ENCODE peak calls at places on chromosomes 6 and 20, in five cellular contexts. D is heart left ventricle, Q is neural progenitor cell, I is cardiac fibroblast, X is GM06990. G is an unnamed sample.

GRCh38 chr20:22557403-22558276 is 26.7 kb downstream of the FOXA2 start:
- DNase-seq in D (no peak), Q (no peak), I (no peak), X (no peak), G (no peak)

GRCh38 chr20:58111340-58112016 is 117.0 kb downstream of the ANKRD60 start:
- DNase-seq in D (no peak), Q (no peak), I (no peak), X (no peak), G (no peak)

GRCh38 chr6:170076466-170077165 is 214.3 kb downstream of the DLL1 start:
- DNase-seq in D (peak), Q (no peak), I (no peak), X (no peak), G (no peak)

GRCh38 chr6:128803911-128804310 is 79.0 kb upstream of the LAMA2 start:
- DNase-seq in D (no peak), Q (no peak), I (peak), X (no peak), G (no peak)

GRCh38 chr6:93420163-93420806 is 926 bp upstream of the EPHA7 start:
- DNase-seq in D (no peak), Q (peak), I (peak), X (no peak), G (no peak)

GRCh38 chr6:34200340-34200971 is 36.2 kb upstream of the HMGA1 start:
- DNase-seq in D (no peak), Q (no peak), I (peak), X (no peak), G (peak)

GRCh38 chr6:105431226-105431625 is 28.3 kb upstream of the PREP start:
- DNase-seq in D (no peak), Q (peak), I (peak), X (no peak), G (peak)

GRCh38 chr6:42781546-42781810 is 374 bp upstream of the BICRAL start:
- DNase-seq in D (no peak), Q (no peak), I (peak), X (no peak), G (peak)

GRCh38 chr6:1136856-1137255 is 175.0 kb upstream of the FOXQ1 start:
- DNase-seq in D (no peak), Q (no peak), I (no peak), X (no peak), G (no peak)

GRCh38 chr6:104253236-104253635 is 606.5 kb downstream of the HACE1 start:
- DNase-seq in D (no peak), Q (no peak), I (no peak), X (no peak), G (no peak)

GRCh38 chr6:132060591-132060990 is 109.4 kb upstream of the CCN2 start:
- DNase-seq in D (no peak), Q (no peak), I (peak), X (no peak), G (no peak)

GRCh38 chr20:20366896-20367680 is 816 bp upstream of the INSM1 start:
- DNase-seq in D (no peak), Q (peak), I (peak), X (peak), G (no peak)

GRCh38 chr20:10304474-10305046 is 85.9 kb downstream of the SNAP25 start:
- DNase-seq in D (no peak), Q (no peak), I (no peak), X (no peak), G (no peak)

GRCh38 chr6:31473244-31473643 is 24.7 kb upstream of the MICB start:
- DNase-seq in D (no peak), Q (no peak), I (no peak), X (no peak), G (no peak)

GRCh38 chr6:39925191-39925930 is 8.9 kb downstream of the MOCS1 start:
- DNase-seq in D (no peak), Q (no peak), I (no peak), X (no peak), G (no peak)

GRCh38 chr6:137216875-137217553 is 2.2 kb downstream of the IFNGR1 start:
- DNase-seq in D (no peak), Q (no peak), I (peak), X (no peak), G (no peak)

GRCh38 chr20:5065489-5066383 is 54.0 kb downstream of the PCNA start:
- DNase-seq in D (peak), Q (no peak), I (peak), X (no peak), G (no peak)

GRCh38 chr6:7727150-7727950 is 1.5 kb downstream of the BMP6 start:
- DNase-seq in D (no peak), Q (peak), I (peak), X (peak), G (peak)

GRCh38 chr6:87757792-87758191 is 55.8 kb upstream of the AKIRIN2 start:
- DNase-seq in D (no peak), Q (no peak), I (no peak), X (no peak), G (no peak)

GRCh38 chr6:32669240-32669639 is 2.8 kb upstream of the HLA-DQB1 start:
- DNase-seq in D (no peak), Q (no peak), I (no peak), X (no peak), G (no peak)

GRCh38 chr6:3442444-3443220 is 14.2 kb downstream of the SLC22A23 start:
- DNase-seq in D (no peak), Q (no peak), I (peak), X (no peak), G (no peak)

DNA sequence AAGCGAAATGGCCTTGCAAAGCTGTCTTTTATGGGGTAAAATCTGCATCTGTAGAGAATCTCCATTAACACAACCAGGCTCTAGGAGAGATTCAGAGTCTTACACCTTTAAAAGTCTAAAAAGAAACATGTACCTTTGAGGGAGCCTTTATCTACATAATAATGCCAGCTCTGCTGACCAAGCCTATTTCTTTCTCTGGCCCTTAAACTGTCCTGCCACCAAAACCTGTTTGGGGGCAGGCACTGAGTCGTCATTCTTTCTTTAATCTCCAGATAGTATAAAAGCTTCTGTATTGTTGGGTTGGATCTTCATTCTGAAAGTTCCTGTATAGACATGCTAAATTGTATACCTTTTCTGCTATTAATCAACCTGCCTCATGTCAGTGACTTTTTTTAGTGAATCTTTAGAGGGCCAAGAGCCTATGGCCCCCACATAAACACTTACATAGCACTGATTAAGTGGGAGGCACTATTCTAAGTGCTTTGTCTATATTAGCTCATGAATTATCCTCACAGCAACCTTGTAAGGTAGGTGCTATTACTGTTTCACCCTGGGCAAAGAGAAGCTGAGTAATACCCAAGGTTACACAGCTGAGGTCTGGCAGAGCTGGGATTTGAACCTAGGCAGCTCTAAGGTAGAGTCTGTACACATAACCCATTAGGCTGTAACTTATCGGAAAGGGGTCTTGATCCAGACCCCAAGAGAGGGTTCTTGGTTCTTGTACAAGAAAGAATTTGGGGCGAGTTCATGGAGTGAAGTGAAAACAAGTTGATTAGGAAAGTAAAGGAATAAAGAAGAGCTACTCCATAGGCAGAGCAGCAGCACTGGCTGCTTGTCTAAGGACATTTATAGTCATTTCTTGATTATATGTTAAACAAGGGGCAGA is 232.4 kb upstream of the DTNBP1 start:
- DNase-seq in D (no peak), Q (no peak), I (no peak), X (no peak), G (no peak)
- H3K4me3 ChIP-seq in D (no peak), Q (no peak), I (no peak), X (no peak), G (no peak)

GRCh38 chr20:871948-872347 is 38.4 kb downstream of the FAM110A start:
- DNase-seq in D (no peak), Q (no peak), I (no peak), X (no peak), G (no peak)
- TF ChIP-seq CTCF in D (no peak), Q (no peak), I (no peak), X (no peak), G (no peak)

DNA sequence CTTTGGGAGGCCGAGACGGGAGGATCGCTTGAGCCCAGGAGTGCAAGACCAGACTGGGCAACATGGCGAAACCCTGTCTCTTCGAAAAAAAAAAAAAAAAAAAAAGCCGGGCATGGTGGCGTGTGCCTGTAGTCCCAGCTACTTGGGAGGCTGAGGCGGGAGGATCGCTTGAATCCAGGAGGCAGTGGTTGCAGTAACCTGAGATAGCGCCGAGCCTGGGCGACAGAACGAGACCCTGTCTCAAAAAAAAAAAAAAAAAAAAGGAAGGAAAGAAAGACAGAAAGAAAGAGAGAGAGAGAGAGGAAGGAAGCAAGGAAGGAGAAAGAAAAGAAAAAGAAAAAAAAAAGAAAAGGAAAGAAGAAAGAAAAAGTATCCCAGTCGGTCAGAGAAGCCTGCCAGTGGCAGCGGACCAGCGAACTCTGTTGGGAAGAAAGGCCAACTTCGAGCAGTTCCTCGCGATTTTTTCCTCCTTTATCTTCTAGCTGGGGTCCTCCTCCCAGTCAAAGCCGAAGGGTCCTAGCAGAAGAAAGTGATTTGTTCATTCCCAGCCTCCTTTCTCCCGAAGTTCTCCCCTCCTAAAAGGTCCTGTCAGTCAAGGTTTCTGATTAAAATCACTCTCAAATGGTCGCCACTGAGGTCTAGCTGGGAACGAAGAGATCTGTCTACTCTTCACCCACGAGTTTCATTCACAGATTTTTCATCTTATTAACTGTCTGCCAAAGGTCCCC is 2.4 kb upstream of the SYCP2L start:
- DNase-seq in D (no peak), Q (peak), I (no peak), X (no peak), G (no peak)
- H3K4me3 ChIP-seq in D (no peak), Q (peak), I (no peak), X (no peak), G (no peak)

DNA sequence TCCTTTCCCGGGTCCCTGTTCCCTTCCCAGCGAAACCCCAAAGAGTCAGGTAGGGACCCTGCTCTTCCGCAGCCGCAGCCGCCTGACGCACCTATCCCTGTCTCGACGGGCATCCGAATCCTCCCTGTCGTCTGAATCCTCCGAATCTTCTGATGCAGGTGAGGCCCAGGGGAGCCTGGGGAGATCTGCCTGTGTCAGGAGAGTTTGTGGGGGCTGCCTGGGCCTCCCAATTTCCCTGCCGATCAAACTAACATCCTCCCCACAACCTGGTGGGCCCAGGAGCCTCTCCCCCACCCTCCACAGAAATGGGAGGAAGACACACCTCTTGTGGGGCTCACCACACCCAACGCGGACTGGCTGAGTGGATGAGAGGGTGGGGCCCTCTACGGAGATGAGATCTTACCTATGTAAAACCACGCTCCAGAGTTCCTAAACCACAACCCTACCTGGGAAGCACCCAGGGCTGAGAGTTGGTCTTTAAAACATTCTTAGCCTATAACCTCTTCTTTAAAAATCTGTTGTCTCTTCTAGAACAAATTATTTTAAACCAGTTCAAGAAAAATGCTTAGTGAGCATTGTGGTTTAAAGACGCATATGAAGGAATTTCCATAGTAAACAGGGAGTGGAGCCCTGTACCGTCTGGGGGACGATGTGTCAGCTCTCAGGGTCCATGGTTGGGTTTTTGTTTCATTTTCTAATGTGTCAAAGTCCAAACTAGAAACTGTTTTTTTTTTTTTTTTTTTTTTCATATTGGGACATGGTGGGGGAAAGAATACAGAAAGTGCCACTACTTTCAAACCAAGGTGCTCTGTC is 1.7 kb downstream of the CDC25B start:
- DNase-seq in D (no peak), Q (no peak), I (no peak), X (no peak), G (peak)
- TF ChIP-seq CTCF in D (no peak), Q (no peak), I (no peak), X (no peak), G (no peak)

G was measured in GM12865.